ENCODE peak calls at places on chromosome 17, in nine cellular contexts. C, K, Q, F, X, A, U, B and J are unnamed samples.
A peak's percentile ranks its signal among the peaks of the same experiment; 100 is the strongest.

GRCh38 chr17:51427259-51428255 is 167.2 kb downstream of the UTP18 start:
- DNase-seq in C (no peak), K (no peak), Q (peak; percentile 44), F (no peak), X (no peak), A (no peak), U (no peak), B (peak; percentile 43), J (no peak)

GRCh38 chr17:79739148-79740062 is 8.7 kb downstream of the ENPP7 start:
- DNase-seq in C (no peak), K (no peak), Q (no peak), F (no peak), X (no peak), A (no peak), U (no peak), B (no peak), J (no peak)

GRCh38 chr17:50147841-50148225 is 2.6 kb downstream of the PPP1R9B start:
- DNase-seq in C (no peak), K (peak; percentile 78), Q (no peak), F (no peak), X (no peak), A (no peak), U (no peak), B (no peak), J (no peak)

GRCh38 chr17:51499906-51500305 is 239.6 kb downstream of the UTP18 start:
- DNase-seq in C (no peak), K (no peak), Q (no peak), F (no peak), X (no peak), A (no peak), U (no peak), B (no peak), J (no peak)

GRCh38 chr17:81020767-81021497 is 14.0 kb upstream of the BAIAP2 start:
- DNase-seq in C (no peak), K (no peak), Q (no peak), F (no peak), X (no peak), A (no peak), U (no peak), B (no peak), J (no peak)

GRCh38 chr17:27654654-27655524 is 23.9 kb downstream of the LGALS9 start:
- DNase-seq in C (peak; percentile 60), K (no peak), Q (peak; percentile 28), F (no peak), X (peak; percentile 7), A (no peak), U (peak; percentile 78), B (peak; percentile 85), J (peak; percentile 58)

GRCh38 chr17:40253565-40253964 is 34.1 kb upstream of the CDC6 start:
- DNase-seq in C (no peak), K (no peak), Q (no peak), F (no peak), X (no peak), A (no peak), U (no peak), B (no peak), J (no peak)

GRCh38 chr17:9522074-9522473 is 53.5 kb downstream of the STX8 start:
- DNase-seq in C (no peak), K (no peak), Q (no peak), F (no peak), X (peak; percentile 20), A (no peak), U (peak; percentile 45), B (peak; percentile 52), J (peak; percentile 53)

GRCh38 chr17:4596636-4597380 is 12.5 kb downstream of the SMTNL2 start:
- DNase-seq in C (no peak), K (no peak), Q (no peak), F (no peak), X (no peak), A (no peak), U (no peak), B (no peak), J (no peak)

GRCh38 chr17:9237661-9238301 is 216.5 kb downstream of the NTN1 start:
- DNase-seq in C (no peak), K (peak; percentile 80), Q (no peak), F (no peak), X (no peak), A (no peak), U (no peak), B (no peak), J (no peak)

GRCh38 chr17:4479982-4480751 is 18.5 kb upstream of the SPNS2 start:
- DNase-seq in C (no peak), K (no peak), Q (no peak), F (no peak), X (no peak), A (no peak), U (no peak), B (no peak), J (no peak)

GRCh38 chr17:71632328-71632727 is 488.5 kb upstream of the SOX9 start:
- DNase-seq in C (no peak), K (no peak), Q (no peak), F (no peak), X (no peak), A (no peak), U (no peak), B (no peak), J (peak; percentile 43)

DNA sequence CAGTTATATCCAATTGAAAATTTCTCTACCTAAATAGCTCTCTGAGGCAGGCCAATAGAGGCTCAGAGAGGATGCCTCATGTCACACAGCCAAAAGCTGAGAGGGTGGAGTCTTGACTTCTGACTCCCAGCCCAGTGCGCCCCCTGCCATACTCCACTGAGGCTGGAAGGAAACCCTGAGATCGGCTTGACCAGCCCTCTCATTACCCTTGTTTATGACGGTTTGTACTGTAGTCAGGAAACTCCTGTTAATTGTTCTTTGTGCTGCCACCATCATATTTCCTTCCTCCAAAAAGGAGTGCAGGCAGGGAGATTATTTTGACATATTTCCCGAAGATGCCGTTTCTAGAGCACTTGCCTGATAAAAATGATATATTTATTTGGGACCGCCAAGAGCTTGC is 107.9 kb downstream of the AIPL1 start:
- DNase-seq in C (no peak), K (no peak), Q (no peak), F (no peak), X (no peak), A (no peak), U (no peak), B (no peak), J (no peak)
- TF ChIP-seq CTCF in C (no peak), K (no peak), Q (no peak), F (no peak), X (no peak), A (no peak), U (no peak), B (no peak), J (no peak)

GRCh38 chr17:20774472-20775135 is 195.1 kb downstream of the CDRT15L2 start:
- DNase-seq in C (no peak), K (no peak), Q (no peak), F (no peak), X (no peak), A (peak; percentile 9), U (peak; percentile 69), B (no peak), J (no peak)

GRCh38 chr17:20775331-20775730 is 195.8 kb downstream of the CDRT15L2 start:
- DNase-seq in C (no peak), K (no peak), Q (no peak), F (no peak), X (no peak), A (no peak), U (no peak), B (no peak), J (no peak)

GRCh38 chr17:20781260-20781659 is 201.7 kb downstream of the CDRT15L2 start:
- DNase-seq in C (no peak), K (no peak), Q (no peak), F (no peak), X (no peak), A (no peak), U (no peak), B (no peak), J (no peak)

GRCh38 chr17:20784100-20784665 is 204.7 kb downstream of the CDRT15L2 start:
- DNase-seq in C (no peak), K (no peak), Q (no peak), F (no peak), X (no peak), A (no peak), U (no peak), B (no peak), J (no peak)

DNA sequence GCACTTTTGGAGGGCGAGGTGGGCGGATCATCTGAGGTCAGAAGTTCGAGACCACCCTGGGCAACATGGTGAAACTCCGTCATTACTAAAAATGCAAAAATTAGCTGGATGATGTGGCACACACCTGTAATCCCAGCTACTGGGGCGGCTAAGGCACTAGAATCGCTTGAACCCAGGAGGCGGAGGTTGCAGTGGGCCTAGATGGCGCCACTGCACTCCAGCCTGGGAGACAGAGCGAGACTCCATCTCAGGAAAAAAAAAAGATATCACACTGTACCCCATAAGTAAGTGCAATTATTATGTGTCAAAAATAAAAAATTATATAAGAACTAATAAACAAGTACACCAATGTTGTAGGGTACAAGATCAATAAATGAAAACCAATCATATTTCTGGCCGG is 200.0 kb downstream of the CDRT15L2 start:
- DNase-seq in C (no peak), K (no peak), Q (no peak), F (no peak), X (no peak), A (no peak), U (no peak), B (no peak), J (no peak)
- TF ChIP-seq CTCF in C (no peak), K (no peak), Q (no peak), F (no peak), X (no peak), A (no peak), U (no peak), B (no peak), J (no peak)

GRCh38 chr17:29086628-29087332 is 43.8 kb downstream of the PIPOX start:
- DNase-seq in C (no peak), K (no peak), Q (no peak), F (no peak), X (no peak), A (no peak), U (no peak), B (no peak), J (no peak)
- TF ChIP-seq CTCF in C (no peak), K (no peak), Q (no peak), F (no peak), X (no peak), A (no peak), U (no peak), B (no peak), J (no peak)

GRCh38 chr17:67891481-67892119 is 66.3 kb downstream of the BPTF start:
- DNase-seq in C (no peak), K (no peak), Q (no peak), F (no peak), X (peak; percentile 19), A (peak; percentile 47), U (no peak), B (no peak), J (peak; percentile 35)
- TF ChIP-seq CTCF in C (no peak), K (no peak), Q (no peak), F (no peak), X (peak; percentile 38), A (peak; percentile 47), U (no peak), B (no peak), J (peak; percentile 61)